ENCODE peak calls at places on chromosomes 3 and 15, in seven cellular contexts. Y, S, T, G, I, J and A are unnamed samples.

GRCh38 chr3:105334138-105334882 is 32.4 kb upstream of the ALCAM start:
- DNase-seq in S (no peak), Y (no peak), I (no peak), T (no peak), J (peak), G (no peak), A (no peak)

GRCh38 chr3:87390318-87390717 is 113.9 kb upstream of the POU1F1 start:
- DNase-seq in T (no peak), Y (no peak), S (no peak), I (no peak), J (no peak), G (no peak), A (no peak)

GRCh38 chr3:1139071-1139470 is 46.2 kb downstream of the CNTN6 start:
- DNase-seq in Y (no peak), J (no peak), G (no peak), S (no peak), I (no peak), T (no peak), A (no peak)

GRCh38 chr3:52078781-52079560 is 22.6 kb upstream of the DUSP7 start:
- DNase-seq in Y (no peak), T (no peak), J (no peak), I (no peak), G (no peak), S (no peak), A (no peak)

GRCh38 chr3:49098910-49099630 is 5.2 kb upstream of the QRICH1 start:
- DNase-seq in J (no peak), S (no peak), T (no peak), G (no peak), I (no peak), Y (no peak), A (no peak)

GRCh38 chr15:90011705-90012104 is 10.6 kb downstream of the ZNF710 start:
- DNase-seq in I (no peak), J (no peak), S (no peak), Y (no peak), G (no peak), T (no peak), A (no peak)

GRCh38 chr15:33032053-33032452 is 162.5 kb downstream of the FMN1 start:
- DNase-seq in G (no peak), S (no peak), J (no peak), I (no peak), Y (no peak), T (no peak), A (no peak)

GRCh38 chr3:169232863-169233262 is 430.6 kb downstream of the MECOM start:
- DNase-seq in T (peak), G (no peak), S (no peak), I (no peak), J (peak), Y (peak), A (no peak)

GRCh38 chr15:70863450-70864218 is 9.7 kb upstream of the LARP6 start:
- DNase-seq in Y (peak), S (peak), I (no peak), T (peak), G (no peak), J (peak), A (no peak)

GRCh38 chr15:33963831-33964664 is 4.2 kb upstream of the CHRM5 start:
- DNase-seq in G (no peak), S (no peak), Y (peak), J (peak), T (peak), I (peak), A (no peak)

GRCh38 chr3:107767897-107768605 is 245.3 kb downstream of the BBX start:
- DNase-seq in I (no peak), T (peak), S (no peak), G (no peak), Y (peak), J (no peak), A (no peak)

GRCh38 chr15:74406992-74407705 is 26.6 kb downstream of the SEMA7A start:
- DNase-seq in S (no peak), J (peak), Y (peak), G (no peak), I (no peak), T (peak), A (no peak)

GRCh38 chr3:37905987-37906674 is 44.5 kb downstream of the CTDSPL start:
- DNase-seq in T (peak), Y (peak), S (peak), I (peak), J (peak), G (no peak), A (no peak)

GRCh38 chr15:64246364-64247189 is 83.8 kb upstream of the PPIB start:
- DNase-seq in I (no peak), Y (peak), J (peak), S (peak), T (peak), G (no peak), A (peak)

GRCh38 chr3:38588276-38588971 is 61.1 kb downstream of the SCN5A start:
- DNase-seq in J (no peak), Y (no peak), T (no peak), G (no peak), I (no peak), S (no peak), A (no peak)

GRCh38 chr3:6518709-6519345 is 342.1 kb upstream of the GRM7 start:
- DNase-seq in T (no peak), J (no peak), G (no peak), Y (no peak), S (no peak), I (no peak), A (no peak)

GRCh38 chr3:13209334-13209733 is 136.1 kb upstream of the IQSEC1 start:
- DNase-seq in Y (no peak), T (no peak), G (no peak), I (no peak), J (no peak), S (no peak), A (no peak)

GRCh38 chr3:193879099-193879863 is 256.7 kb upstream of the HES1 start:
- DNase-seq in I (no peak), J (no peak), Y (no peak), T (no peak), G (no peak), S (no peak), A (no peak)

GRCh38 chr15:95503640-95504225 is 826.8 kb upstream of the NR2F2 start:
- DNase-seq in T (no peak), J (no peak), G (no peak), Y (no peak), I (no peak), S (no peak), A (peak)

GRCh38 chr15:52331490-52332240 is 36.1 kb upstream of the MYO5C start:
- DNase-seq in G (peak), Y (peak), I (peak), J (peak), T (peak), S (peak), A (peak)

GRCh38 chr3:74862501-74862900 is 248.0 kb upstream of the CNTN3 start:
- DNase-seq in J (no peak), S (no peak), Y (no peak), T (peak), G (no peak), I (no peak), A (no peak)

GRCh38 chr3:72938471-72939265 is 50.8 kb downstream of the GXYLT2 start:
- DNase-seq in G (no peak), J (peak), I (peak), S (peak), Y (peak), T (peak), A (no peak)

GRCh38 chr3:39808467-39809180 is 785 bp upstream of the MYRIP start:
- DNase-seq in T (peak), J (no peak), Y (peak), G (no peak), I (peak), S (peak), A (no peak)

GRCh38 chr3:124845406-124845805 is 41.8 kb downstream of the ITGB5 start:
- DNase-seq in G (no peak), T (peak), S (peak), Y (peak), I (no peak), J (peak), A (no peak)

GRCh38 chr3:146536681-146537080 is 7.7 kb downstream of the PLSCR1 start:
- DNase-seq in S (no peak), G (no peak), I (no peak), Y (peak), T (peak), J (no peak), A (no peak)

GRCh38 chr3:124563376-124563775 is 166.9 kb upstream of the UMPS start:
- DNase-seq in T (no peak), I (no peak), G (no peak), S (no peak), J (peak), Y (no peak), A (no peak)

GRCh38 chr3:131743126-131743525 is 240.4 kb upstream of the MRPL3 start:
- DNase-seq in G (no peak), Y (no peak), I (no peak), S (no peak), T (no peak), J (no peak), A (no peak)

GRCh38 chr15:22904736-22905135 is 66.3 kb downstream of the NIPA2 start:
- DNase-seq in T (no peak), G (no peak), J (no peak), Y (peak), I (no peak), S (no peak), A (no peak)

GRCh38 chr3:158106773-158107461 is 697 bp upstream of the SHOX2 start:
- DNase-seq in S (no peak), I (no peak), G (no peak), T (no peak), Y (no peak), J (no peak), A (no peak)

GRCh38 chr15:23734856-23735255 is 47.8 kb upstream of the NDN start:
- DNase-seq in G (no peak), Y (no peak), S (no peak), J (no peak), I (no peak), T (no peak), A (no peak)

GRCh38 chr3:126523745-126524428 is at the start of gene CHST13:
- DNase-seq in I (peak), G (no peak), S (peak), Y (peak), T (peak), J (no peak), A (no peak)

GRCh38 chr3:148848410-148848809 is 16.7 kb upstream of the CPA3 start:
- DNase-seq in I (no peak), Y (no peak), T (no peak), S (no peak), G (no peak), J (no peak), A (no peak)

GRCh38 chr15:32718822-32719716 is 1.3 kb downstream of the GREM1 start:
- DNase-seq in T (no peak), S (no peak), I (peak), J (no peak), Y (no peak), G (no peak), A (no peak)

GRCh38 chr3:2354702-2355101 is 256.0 kb downstream of the CNTN4 start:
- DNase-seq in G (no peak), Y (peak), J (no peak), S (peak), T (peak), I (peak), A (no peak)

GRCh38 chr3:12662593-12663310 is 1.2 kb downstream of the RAF1 start:
- DNase-seq in Y (no peak), J (peak), S (peak), G (peak), I (peak), T (peak), A (peak)